ENCODE peak calls at places on chromosomes 5 and 9, in nine cellular contexts. P is left ventricle myocardium superior; N is KG1; C is activated naive CD4-positive, alpha-beta T cell treated with Interleukin-2 at 50 U/mL for 16 hours; L is GM12891; O is psoas muscle; I is T-helper 2 cell; E is activated T-helper 1 cell treated with Interleukin-2 at 50 U/mL for 16 hours; U is substantia nigra. K is an unnamed sample.
A peak's percentile ranks its signal among the peaks of the same experiment; 100 is the strongest.

GRCh38 chr9:131237931-131238401 is 38.3 kb downstream of the FAM78A start:
- DNase-seq in P (peak; percentile 83), E (peak; percentile 75), O (peak; percentile 59), L (peak; percentile 64), U (peak; percentile 15), N (peak; percentile 43), I (peak; percentile 72), C (peak; percentile 88), K (peak; percentile 90)

GRCh38 chr9:79325501-79325900 is 246.3 kb upstream of the TLE4 start:
- DNase-seq in U (no peak), N (no peak), O (no peak), L (no peak), P (no peak), C (no peak), E (no peak), I (no peak), K (no peak)

GRCh38 chr5:170120576-170120975 is 14.9 kb downstream of the FOXI1 start:
- DNase-seq in E (no peak), P (no peak), I (no peak), L (no peak), O (no peak), U (no peak), C (no peak), N (no peak), K (no peak)

GRCh38 chr9:22718653-22719052 is 272.0 kb downstream of the DMRTA1 start:
- DNase-seq in C (no peak), L (no peak), U (no peak), P (no peak), O (no peak), I (no peak), N (no peak), E (no peak), K (no peak)

GRCh38 chr9:12715268-12715667 is 22.1 kb downstream of the TYRP1 start:
- DNase-seq in P (no peak), N (no peak), L (no peak), O (no peak), E (no peak), C (no peak), U (no peak), I (no peak), K (no peak)

GRCh38 chr5:89203611-89204010 is 320.6 kb upstream of the MEF2C start:
- DNase-seq in O (no peak), C (no peak), E (no peak), P (no peak), L (no peak), N (no peak), I (no peak), U (no peak), K (no peak)

GRCh38 chr5:56264417-56265025 is 31.4 kb upstream of the ANKRD55 start:
- DNase-seq in C (peak; percentile 8), P (no peak), L (no peak), U (no peak), O (no peak), N (no peak), E (no peak), I (no peak), K (no peak)

GRCh38 chr5:15620501-15620900 is 120.5 kb downstream of the FBXL7 start:
- DNase-seq in U (no peak), C (no peak), I (no peak), P (no peak), O (peak; percentile 15), E (no peak), N (no peak), L (no peak), K (no peak)